ENCODE peak calls at places on chromosomes 12 and 14, in five cellular contexts. X, L, K, V and O are unnamed samples.

GRCh38 chr12:16350682-16351081 is 3.2 kb downstream of the MGST1 start:
- DNase-seq in X (no peak), K (no peak), L (peak; percentile 75), V (peak; percentile 94), O (peak; percentile 80)

GRCh38 chr12:6527711-6528110 is 6.6 kb upstream of the GAPDH start:
- DNase-seq in X (no peak), V (no peak), L (no peak), K (no peak), O (no peak)

GRCh38 chr12:64798165-64798564 is 26.3 kb upstream of the TBC1D30 start:
- DNase-seq in K (no peak), X (no peak), V (no peak), L (no peak), O (no peak)

GRCh38 chr12:17060260-17060659 is 454.3 kb upstream of the LMO3 start:
- DNase-seq in L (no peak), K (no peak), V (no peak), X (no peak), O (no peak)

GRCh38 chr14:105249175-105250007 is 1.1 kb downstream of the BTBD6 start:
- DNase-seq in X (no peak), K (no peak), L (no peak), V (peak; percentile 28), O (peak; percentile 51)

GRCh38 chr12:57547366-57548315 is 649 bp upstream of the DCTN2 start:
- DNase-seq in L (no peak), K (no peak), V (no peak), X (no peak), O (no peak)

GRCh38 chr14:52069617-52070431 is 965 bp upstream of the NID2 start:
- DNase-seq in X (no peak), K (no peak), L (no peak), V (peak; percentile 83), O (peak; percentile 84)

GRCh38 chr12:123250471-123251383 is 17.5 kb downstream of the MTRFR start:
- DNase-seq in K (peak; percentile 55), L (peak; percentile 69), X (no peak), V (no peak), O (no peak)

GRCh38 chr12:29232086-29232485 is 83.0 kb downstream of the FAR2 start:
- DNase-seq in L (no peak), V (no peak), X (no peak), K (no peak), O (no peak)

GRCh38 chr14:60051690-60052324 is 39.9 kb upstream of the PCNX4 start:
- DNase-seq in X (no peak), L (no peak), V (peak; percentile 35), K (no peak), O (no peak)

GRCh38 chr14:99565383-99565782 is 38.6 kb downstream of the CCDC85C start:
- DNase-seq in K (no peak), X (no peak), V (no peak), L (no peak), O (no peak)

GRCh38 chr14:96681826-96682225 is 115.4 kb upstream of the VRK1 start:
- DNase-seq in L (no peak), V (peak; percentile 2), K (no peak), X (no peak), O (no peak)

GRCh38 chr14:105474478-105475268 is at the start of gene CRIP2:
- DNase-seq in V (peak; percentile 26), L (no peak), K (peak; percentile 80), X (no peak), O (peak; percentile 63)

GRCh38 chr12:52617403-52617785 is 965 bp downstream of the KRT73 start:
- DNase-seq in L (no peak), X (no peak), V (no peak), K (no peak), O (no peak)

GRCh38 chr12:6450869-6451347 is 934 bp upstream of the TAPBPL start:
- DNase-seq in V (no peak), L (no peak), X (no peak), K (no peak), O (no peak)

GRCh38 chr14:51701956-51702355 is 50.2 kb downstream of the FRMD6 start:
- DNase-seq in K (no peak), V (peak; percentile 65), X (no peak), L (no peak), O (no peak)

GRCh38 chr14:100221419-100222218 is 17.3 kb upstream of the YY1 start:
- DNase-seq in V (peak; percentile 72), X (peak; percentile 39), K (peak; percentile 69), L (no peak), O (peak; percentile 80)

GRCh38 chr14:80047761-80048160 is 163.5 kb downstream of the DIO2 start:
- DNase-seq in X (no peak), K (no peak), L (no peak), V (no peak), O (no peak)

GRCh38 chr14:68663385-68664076 is 129.3 kb downstream of the ZFP36L1 start:
- DNase-seq in K (no peak), X (no peak), V (peak; percentile 77), L (no peak), O (no peak)

GRCh38 chr14:55249423-55249822 is 21.8 kb upstream of the FBXO34 start:
- DNase-seq in K (no peak), X (no peak), L (no peak), V (no peak), O (peak; percentile 5)

GRCh38 chr14:69013943-69014782 is 35.1 kb upstream of the ACTN1 start:
- DNase-seq in K (peak; percentile 28), V (peak; percentile 16), X (no peak), L (no peak), O (peak; percentile 90)

GRCh38 chr14:55103005-55103640 is 25.9 kb upstream of the LGALS3 start:
- DNase-seq in K (peak; percentile 27), X (no peak), V (peak; percentile 95), L (peak; percentile 97), O (peak; percentile 91)

GRCh38 chr14:100106260-100106659 is 41.0 kb downstream of the EVL start:
- DNase-seq in L (no peak), X (no peak), K (no peak), V (no peak), O (no peak)

GRCh38 chr12:127270193-127270592 is 996.8 kb upstream of the TMEM132C start:
- DNase-seq in X (no peak), K (no peak), V (peak; percentile 53), L (no peak), O (peak; percentile 8)

GRCh38 chr12:14949631-14950030 is 11.3 kb upstream of the ERP27 start:
- DNase-seq in X (no peak), V (no peak), L (no peak), K (no peak), O (no peak)

GRCh38 chr12:67873355-67873754 is 115.9 kb upstream of the IFNG-AS1 start:
- DNase-seq in L (no peak), X (no peak), V (no peak), K (no peak), O (no peak)

GRCh38 chr12:129109174-129110001 is 256.1 kb downstream of the GLT1D1 start:
- DNase-seq in V (no peak), L (no peak), X (no peak), K (no peak), O (no peak)

GRCh38 chr12:52524241-52524897 is 4.2 kb upstream of the KRT5 start:
- DNase-seq in L (no peak), X (no peak), K (no peak), V (no peak), O (no peak)

GRCh38 chr12:58502857-58503256 is 417.4 kb downstream of the LRIG3 start:
- DNase-seq in X (no peak), V (peak; percentile 22), K (no peak), L (no peak), O (peak; percentile 42)

GRCh38 chr14:93683241-93683640 is 105.0 kb downstream of the PRIMA1 start:
- DNase-seq in V (no peak), L (peak; percentile 48), X (peak; percentile 14), K (no peak), O (no peak)